ENCODE peak calls at places on chromosome X, in nine cellular contexts. One of them, this sample, is unnamed. For H3K36me3, the result is how much of the 10 kb centered on the place peaks cover.

GRCh38 chrX:77564824-77565223 is 117.6 kb downstream of the FGF16 start:
- DNase-seq in lung: no peak
- DNase-seq in psoas muscle: no peak
- DNase-seq in hepatocyte: no peak
- DNase-seq in Caco-2: no peak
- DNase-seq in adrenal gland: no peak
- DNase-seq in mammary epithelial cell: peak
- DNase-seq in Peyer's patch: no peak
- DNase-seq in pancreas: no peak
- DNase-seq in this sample: peak

GRCh38 chrX:148611993-148612392 is 111.6 kb downstream of the AFF2 start:
- DNase-seq in lung: no peak
- DNase-seq in psoas muscle: no peak
- DNase-seq in hepatocyte: no peak
- DNase-seq in Caco-2: no peak
- DNase-seq in adrenal gland: no peak
- DNase-seq in mammary epithelial cell: no peak
- DNase-seq in Peyer's patch: no peak
- DNase-seq in pancreas: no peak
- DNase-seq in this sample: no peak

GRCh38 chrX:107117993-107118321 is 665 bp downstream of the RBM41 start:
- DNase-seq in lung: no peak
- DNase-seq in psoas muscle: no peak
- DNase-seq in hepatocyte: no peak
- DNase-seq in Caco-2: no peak
- DNase-seq in adrenal gland: no peak
- DNase-seq in mammary epithelial cell: no peak
- DNase-seq in Peyer's patch: no peak
- DNase-seq in pancreas: no peak
- DNase-seq in this sample: peak

GRCh38 chrX:128975716-128976115 is 547.6 kb downstream of the SMARCA1 start:
- DNase-seq in lung: no peak
- DNase-seq in psoas muscle: no peak
- DNase-seq in hepatocyte: peak
- DNase-seq in Caco-2: peak
- DNase-seq in adrenal gland: peak
- DNase-seq in mammary epithelial cell: peak
- DNase-seq in Peyer's patch: peak
- DNase-seq in pancreas: peak
- DNase-seq in this sample: peak

GRCh38 chrX:105191878-105192277 is 28.6 kb downstream of the TEX13A start:
- DNase-seq in lung: no peak
- DNase-seq in psoas muscle: no peak
- DNase-seq in hepatocyte: peak
- DNase-seq in Caco-2: peak
- DNase-seq in adrenal gland: peak
- DNase-seq in mammary epithelial cell: peak
- DNase-seq in Peyer's patch: no peak
- DNase-seq in pancreas: peak
- DNase-seq in this sample: peak

GRCh38 chrX:53681661-53682060 is 4.9 kb downstream of the HUWE1 start:
- DNase-seq in lung: no peak
- DNase-seq in psoas muscle: no peak
- DNase-seq in hepatocyte: no peak
- DNase-seq in Caco-2: no peak
- DNase-seq in adrenal gland: no peak
- DNase-seq in mammary epithelial cell: peak
- DNase-seq in Peyer's patch: no peak
- DNase-seq in pancreas: no peak
- DNase-seq in this sample: peak

GRCh38 chrX:119042040-119042439 is 30.8 kb upstream of the CT47C1 start:
- DNase-seq in lung: no peak
- DNase-seq in psoas muscle: no peak
- DNase-seq in hepatocyte: no peak
- DNase-seq in Caco-2: no peak
- DNase-seq in adrenal gland: no peak
- DNase-seq in mammary epithelial cell: no peak
- DNase-seq in Peyer's patch: no peak
- DNase-seq in pancreas: no peak
- DNase-seq in this sample: no peak

GRCh38 chrX:120287513-120288112 is 23.6 kb downstream of the TMEM255A start:
- DNase-seq in lung: no peak
- DNase-seq in psoas muscle: no peak
- DNase-seq in hepatocyte: no peak
- DNase-seq in Caco-2: no peak
- DNase-seq in adrenal gland: peak
- DNase-seq in mammary epithelial cell: no peak
- DNase-seq in Peyer's patch: no peak
- DNase-seq in pancreas: no peak
- DNase-seq in this sample: no peak

GRCh38 chrX:112672788-112673560 is 6.8 kb downstream of the LHFPL1 start:
- DNase-seq in lung: no peak
- DNase-seq in psoas muscle: no peak
- DNase-seq in hepatocyte: no peak
- DNase-seq in Caco-2: no peak
- DNase-seq in adrenal gland: no peak
- DNase-seq in mammary epithelial cell: no peak
- DNase-seq in Peyer's patch: no peak
- DNase-seq in pancreas: no peak
- DNase-seq in this sample: no peak

GRCh38 chrX:40108959-40109287 is 11.2 kb upstream of the BCOR start:
- DNase-seq in lung: no peak
- DNase-seq in psoas muscle: peak
- DNase-seq in hepatocyte: peak
- DNase-seq in Caco-2: peak
- DNase-seq in adrenal gland: peak
- DNase-seq in mammary epithelial cell: peak
- DNase-seq in Peyer's patch: peak
- DNase-seq in pancreas: peak
- DNase-seq in this sample: no peak

GRCh38 chrX:35439692-35440091 is 358.4 kb upstream of the MAGEB16 start:
- DNase-seq in lung: no peak
- DNase-seq in psoas muscle: no peak
- DNase-seq in hepatocyte: no peak
- DNase-seq in Caco-2: no peak
- DNase-seq in adrenal gland: no peak
- DNase-seq in mammary epithelial cell: peak
- DNase-seq in Peyer's patch: no peak
- DNase-seq in pancreas: no peak
- DNase-seq in this sample: peak

GRCh38 chrX:111812889-111813563 is 63.0 kb upstream of the TRPC5OS start:
- DNase-seq in lung: no peak
- DNase-seq in psoas muscle: no peak
- DNase-seq in hepatocyte: no peak
- DNase-seq in Caco-2: no peak
- DNase-seq in adrenal gland: no peak
- DNase-seq in mammary epithelial cell: no peak
- DNase-seq in Peyer's patch: no peak
- DNase-seq in pancreas: no peak
- DNase-seq in this sample: no peak

GRCh38 chrX:40107291-40108083 is 9.7 kb upstream of the BCOR start:
- DNase-seq in lung: no peak
- DNase-seq in psoas muscle: peak
- DNase-seq in hepatocyte: peak
- DNase-seq in Caco-2: peak
- DNase-seq in adrenal gland: peak
- DNase-seq in mammary epithelial cell: no peak
- DNase-seq in Peyer's patch: peak
- DNase-seq in pancreas: peak
- DNase-seq in this sample: no peak

GRCh38 chrX:92270936-92271655 is 491.9 kb downstream of the PCDH11X start:
- DNase-seq in lung: no peak
- DNase-seq in psoas muscle: no peak
- DNase-seq in hepatocyte: no peak
- DNase-seq in Caco-2: no peak
- DNase-seq in adrenal gland: no peak
- DNase-seq in mammary epithelial cell: no peak
- DNase-seq in Peyer's patch: no peak
- DNase-seq in pancreas: no peak
- DNase-seq in this sample: no peak

GRCh38 chrX:34909151-34909550 is 33.4 kb upstream of the FAM47B start:
- DNase-seq in lung: no peak
- DNase-seq in psoas muscle: no peak
- DNase-seq in hepatocyte: no peak
- DNase-seq in Caco-2: no peak
- DNase-seq in adrenal gland: no peak
- DNase-seq in mammary epithelial cell: no peak
- DNase-seq in Peyer's patch: no peak
- DNase-seq in pancreas: no peak
- DNase-seq in this sample: no peak

GRCh38 chrX:115972717-115973116 is 197.8 kb upstream of the AGTR2 start:
- DNase-seq in lung: no peak
- DNase-seq in psoas muscle: no peak
- DNase-seq in hepatocyte: peak
- DNase-seq in Caco-2: no peak
- DNase-seq in adrenal gland: no peak
- DNase-seq in mammary epithelial cell: no peak
- DNase-seq in Peyer's patch: no peak
- DNase-seq in pancreas: no peak
- DNase-seq in this sample: no peak

GRCh38 chrX:31166416-31166815 is 94.6 kb upstream of the FTHL17 start:
- DNase-seq in lung: no peak
- DNase-seq in psoas muscle: no peak
- DNase-seq in hepatocyte: no peak
- DNase-seq in Caco-2: no peak
- DNase-seq in adrenal gland: no peak
- DNase-seq in mammary epithelial cell: no peak
- DNase-seq in Peyer's patch: no peak
- DNase-seq in pancreas: no peak
- DNase-seq in this sample: no peak

DNA sequence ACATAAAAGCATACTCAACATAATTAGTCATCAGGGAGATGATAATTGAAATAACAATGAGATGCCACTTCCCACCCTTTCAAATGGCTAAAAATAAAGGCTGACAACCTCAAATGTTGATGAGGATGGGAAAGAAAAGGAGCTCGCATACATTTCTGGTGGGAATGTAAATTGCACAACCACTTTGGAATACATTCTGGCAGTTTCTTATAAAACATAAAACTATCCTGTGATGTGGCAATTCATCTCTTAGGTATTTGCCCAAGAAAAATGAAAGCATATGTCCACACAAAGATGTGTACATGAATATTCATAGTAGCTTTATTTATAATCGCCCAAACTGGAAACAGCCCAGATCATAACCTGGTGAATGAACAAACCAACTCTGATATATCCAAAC is 682 bp upstream of the ZNF275 start:
- DNase-seq in lung: no peak
- DNase-seq in psoas muscle: no peak
- DNase-seq in hepatocyte: no peak
- DNase-seq in Caco-2: no peak
- DNase-seq in adrenal gland: no peak
- DNase-seq in mammary epithelial cell: peak
- DNase-seq in Peyer's patch: no peak
- DNase-seq in pancreas: no peak
- DNase-seq in this sample: peak
- H3K4me3 ChIP-seq in lung: no peak
- H3K4me3 ChIP-seq in psoas muscle: peak
- H3K4me3 ChIP-seq in hepatocyte: no peak
- H3K4me3 ChIP-seq in Caco-2: no peak
- H3K4me3 ChIP-seq in adrenal gland: no peak
- H3K4me3 ChIP-seq in mammary epithelial cell: peak
- H3K4me3 ChIP-seq in Peyer's patch: peak
- H3K4me3 ChIP-seq in pancreas: no peak
- H3K4me3 ChIP-seq in this sample: no peak

DNA sequence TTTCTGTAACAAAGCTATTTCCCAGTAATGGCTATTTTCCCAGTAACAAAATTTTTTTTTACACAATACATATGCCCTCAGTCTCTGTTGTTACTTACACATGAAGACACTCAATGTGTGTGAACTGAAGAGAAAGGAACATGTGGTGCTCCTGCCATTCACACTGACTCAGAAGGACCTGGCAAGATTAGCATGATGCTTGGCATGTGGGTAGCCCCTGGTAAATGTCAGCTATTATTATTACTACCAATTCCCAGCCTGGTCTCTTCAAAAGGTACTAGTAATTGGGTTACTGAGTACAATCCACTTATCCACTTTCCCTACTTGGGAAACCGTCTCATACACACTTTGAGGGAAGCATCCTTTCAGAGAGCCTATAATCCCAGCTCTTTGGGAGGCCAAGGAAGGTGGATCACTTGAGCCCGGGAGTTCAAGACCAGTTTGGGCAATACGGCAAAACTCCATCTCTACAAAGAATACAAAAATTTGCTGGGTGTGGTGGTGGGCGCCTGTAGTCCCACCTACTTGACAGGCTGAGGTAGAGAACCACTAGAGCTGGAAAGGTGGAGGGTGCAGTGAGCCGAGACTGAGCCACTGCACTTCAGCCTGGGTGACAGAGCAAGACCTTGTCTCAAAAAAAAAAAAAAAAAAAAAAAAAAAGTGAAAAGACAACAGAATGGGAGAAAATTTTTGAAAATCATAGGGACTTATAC is 14.6 kb downstream of the RBBP7 start:
- DNase-seq in lung: no peak
- DNase-seq in psoas muscle: no peak
- DNase-seq in hepatocyte: no peak
- DNase-seq in Caco-2: no peak
- DNase-seq in adrenal gland: no peak
- DNase-seq in mammary epithelial cell: no peak
- DNase-seq in Peyer's patch: no peak
- DNase-seq in pancreas: no peak
- DNase-seq in this sample: no peak
- H3K36me3 ChIP-seq in lung: under half
- H3K36me3 ChIP-seq in psoas muscle: under half
- H3K36me3 ChIP-seq in hepatocyte: under half
- H3K36me3 ChIP-seq in Caco-2: under half
- H3K36me3 ChIP-seq in adrenal gland: under half
- H3K36me3 ChIP-seq in mammary epithelial cell: under half
- H3K36me3 ChIP-seq in Peyer's patch: under half
- H3K36me3 ChIP-seq in pancreas: under half
- H3K36me3 ChIP-seq in this sample: under half

DNA sequence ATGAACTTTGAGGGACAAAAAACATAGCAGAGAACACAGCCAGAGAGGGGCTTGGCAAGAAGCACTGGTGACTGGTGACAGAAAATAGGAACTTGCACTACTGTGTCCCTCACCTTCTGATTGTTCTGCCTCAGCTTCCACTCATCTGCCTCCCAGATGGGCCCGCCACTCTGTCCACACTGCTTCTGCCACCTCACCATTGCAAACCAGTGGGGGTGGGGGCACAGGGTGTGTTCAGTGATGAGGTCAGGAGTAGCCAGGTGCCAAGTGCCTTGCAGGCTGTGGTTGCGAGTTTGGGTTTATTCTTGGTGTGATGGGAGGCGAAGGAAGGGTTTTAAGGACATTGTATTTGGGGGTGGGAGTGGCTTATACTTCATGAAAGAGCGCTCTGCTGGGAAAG is 9.1 kb upstream of the UBA1 start:
- DNase-seq in lung: no peak
- DNase-seq in psoas muscle: no peak
- DNase-seq in hepatocyte: no peak
- DNase-seq in Caco-2: no peak
- DNase-seq in adrenal gland: no peak
- DNase-seq in mammary epithelial cell: no peak
- DNase-seq in Peyer's patch: no peak
- DNase-seq in pancreas: no peak
- DNase-seq in this sample: no peak
- TF ChIP-seq CTCF in lung: no peak
- TF ChIP-seq CTCF in psoas muscle: no peak
- TF ChIP-seq CTCF in hepatocyte: no peak
- TF ChIP-seq CTCF in Caco-2: no peak
- TF ChIP-seq CTCF in adrenal gland: no peak
- TF ChIP-seq CTCF in mammary epithelial cell: no peak
- TF ChIP-seq CTCF in Peyer's patch: no peak
- TF ChIP-seq CTCF in pancreas: no peak
- TF ChIP-seq CTCF in this sample: no peak

GRCh38 chrX:132231587-132231986 is 12.3 kb upstream of the RAP2C start:
- DNase-seq in lung: no peak
- DNase-seq in psoas muscle: no peak
- DNase-seq in hepatocyte: no peak
- DNase-seq in Caco-2: no peak
- DNase-seq in adrenal gland: no peak
- DNase-seq in mammary epithelial cell: no peak
- DNase-seq in Peyer's patch: no peak
- DNase-seq in pancreas: no peak
- DNase-seq in this sample: no peak
- H3K4me3 ChIP-seq in lung: no peak
- H3K4me3 ChIP-seq in psoas muscle: no peak
- H3K4me3 ChIP-seq in hepatocyte: no peak
- H3K4me3 ChIP-seq in Caco-2: no peak
- H3K4me3 ChIP-seq in adrenal gland: no peak
- H3K4me3 ChIP-seq in mammary epithelial cell: no peak
- H3K4me3 ChIP-seq in Peyer's patch: no peak
- H3K4me3 ChIP-seq in pancreas: no peak
- H3K4me3 ChIP-seq in this sample: no peak

This sample was measured in bronchial epithelial cell.